ENCODE peak calls at places on chromosomes 2 and 18, in six cellular contexts. P is foreskin fibroblast, Y is GM23338, A is bronchial epithelial cell, T is psoas muscle, C is IMR-90. H is an unnamed sample.
A peak's percentile ranks its signal among the peaks of the same experiment; 100 is the strongest.

GRCh38 chr2:84904717-84905174 is 710 bp upstream of the TMSB10 start:
- DNase-seq in C (peak; percentile 55), A (peak; percentile 34), Y (peak; percentile 83), P (no peak), T (peak; percentile 72), H (no peak)

GRCh38 chr2:7419814-7420213 is 502.6 kb downstream of the RNF144A start:
- DNase-seq in C (no peak), T (no peak), Y (no peak), P (no peak), A (peak; percentile 12), H (no peak)

GRCh38 chr2:237154894-237155851 is 69.5 kb downstream of the COPS8 start:
- DNase-seq in P (no peak), A (no peak), C (no peak), T (no peak), Y (no peak), H (no peak)

GRCh38 chr18:62710417-62710816 is 4.9 kb upstream of the PHLPP1 start:
- DNase-seq in C (peak; percentile 33), P (peak; percentile 28), A (no peak), T (no peak), Y (no peak), H (no peak)

GRCh38 chr2:84170979-84171378 is 288.1 kb downstream of the SUCLG1 start:
- DNase-seq in Y (no peak), A (no peak), C (no peak), P (no peak), T (no peak), H (no peak)

GRCh38 chr2:223626713-223627112 is 24.6 kb upstream of the SCG2 start:
- DNase-seq in P (peak; percentile 55), A (peak; percentile 32), C (peak; percentile 75), T (no peak), Y (no peak), H (no peak)

GRCh38 chr2:10435427-10436204 is 12.5 kb downstream of the ODC1 start:
- DNase-seq in P (no peak), A (no peak), T (no peak), C (no peak), Y (no peak), H (no peak)

GRCh38 chr2:235268535-235268934 is 225.3 kb upstream of the AGAP1 start:
- DNase-seq in A (peak; percentile 10), C (peak; percentile 67), P (peak; percentile 14), Y (peak; percentile 22), T (no peak), H (no peak)

GRCh38 chr2:191560594-191560993 is 117.3 kb upstream of the NABP1 start:
- DNase-seq in P (no peak), Y (no peak), A (no peak), T (no peak), C (no peak), H (no peak)

GRCh38 chr2:65630643-65631042 is 198.2 kb upstream of the SPRED2 start:
- DNase-seq in A (peak; percentile 29), C (peak; percentile 77), P (peak; percentile 63), Y (no peak), T (no peak), H (no peak)

GRCh38 chr2:72579595-72580180 is 246.1 kb downstream of the EXOC6B start:
- DNase-seq in A (peak; percentile 53), C (peak; percentile 64), T (no peak), Y (peak; percentile 76), P (peak; percentile 16), H (no peak)

GRCh38 chr2:14632133-14632936 is at the start of gene LRATD1:
- DNase-seq in T (peak; percentile 83), P (peak; percentile 72), C (peak; percentile 55), Y (peak; percentile 97), A (peak; percentile 74), H (peak; percentile 93)

GRCh38 chr2:124633812-124634211 is 608.7 kb downstream of the CNTNAP5 start:
- DNase-seq in T (no peak), P (no peak), Y (no peak), A (no peak), C (no peak), H (no peak)

GRCh38 chr2:101430161-101430560 is 42.9 kb upstream of the CREG2 start:
- DNase-seq in A (no peak), P (no peak), C (no peak), Y (no peak), T (no peak), H (no peak)

GRCh38 chr2:11275910-11276309 is 68.5 kb downstream of the ROCK2 start:
- DNase-seq in P (no peak), A (no peak), C (no peak), T (no peak), Y (no peak), H (no peak)

GRCh38 chr18:53219853-53220252 is 879.9 kb downstream of the DCC start:
- DNase-seq in C (no peak), T (no peak), Y (peak; percentile 4), P (no peak), A (peak; percentile 8), H (no peak)

GRCh38 chr2:178241852-178242551 is 47.7 kb downstream of the OSBPL6 start:
- DNase-seq in C (peak; percentile 97), P (peak; percentile 83), T (no peak), Y (peak; percentile 35), A (peak; percentile 91), H (no peak)

GRCh38 chr18:35430721-35431441 is 53.7 kb upstream of the ZNF396 start:
- DNase-seq in C (no peak), Y (no peak), A (no peak), P (no peak), T (no peak), H (no peak)

GRCh38 chr2:98749053-98749450 is 18.1 kb upstream of the MGAT4A start:
- DNase-seq in Y (no peak), T (peak; percentile 33), A (peak; percentile 26), P (no peak), C (no peak), H (no peak)

GRCh38 chr2:174247474-174248186 is 702 bp downstream of the OLA1 start:
- DNase-seq in C (peak; percentile 18), P (no peak), T (no peak), A (peak; percentile 20), Y (peak; percentile 73), H (no peak)

GRCh38 chr18:60019463-60019840 is 119.7 kb downstream of the PMAIP1 start:
- DNase-seq in T (no peak), Y (no peak), P (peak; percentile 68), A (peak; percentile 75), C (peak; percentile 87), H (no peak)

GRCh38 chr2:207473203-207473865 is 56.4 kb upstream of the CREB1 start:
- DNase-seq in T (no peak), A (peak; percentile 81), Y (peak; percentile 83), P (peak; percentile 76), C (peak; percentile 88), H (no peak)

GRCh38 chr18:68734311-68734710 is 19.4 kb upstream of the TMX3 start:
- DNase-seq in P (no peak), Y (no peak), T (no peak), A (no peak), C (peak; percentile 59), H (no peak)

GRCh38 chr2:55779459-55780421 is 86.1 kb upstream of the PNPT1 start:
- DNase-seq in Y (no peak), C (peak; percentile 82), A (peak; percentile 99), P (peak; percentile 9), T (no peak), H (no peak)

GRCh38 chr18:9389706-9390105 is 55.1 kb downstream of the TWSG1 start:
- DNase-seq in T (no peak), A (no peak), P (no peak), C (no peak), Y (no peak), H (no peak)

DNA sequence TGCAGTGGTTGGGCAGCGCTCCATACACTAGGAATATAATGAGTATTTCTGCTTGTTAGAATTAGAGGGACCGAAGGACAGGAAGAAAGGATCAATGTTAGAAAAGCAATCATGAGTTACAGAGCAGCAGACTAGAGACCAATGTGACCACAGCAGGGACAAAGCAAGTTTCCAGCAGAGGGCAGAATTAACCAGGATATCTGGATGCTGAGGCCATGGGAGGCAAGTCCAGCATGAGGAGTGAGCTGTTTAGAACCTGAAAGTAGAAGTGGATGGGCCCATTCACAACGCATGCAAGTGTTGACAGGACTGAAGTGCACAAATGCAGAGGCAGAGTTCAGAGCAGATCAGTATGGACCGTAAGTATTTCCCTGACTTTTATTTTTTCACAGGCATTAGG is 910.4 kb upstream of the GYPC start:
- DNase-seq in P (no peak), Y (peak; percentile 73), A (peak; percentile 8), C (no peak), T (no peak), H (peak; percentile 18)
- TF ChIP-seq CTCF in P (no peak), Y (peak; percentile 84), A (no peak), C (no peak), T (no peak), H (peak; percentile 60)

DNA sequence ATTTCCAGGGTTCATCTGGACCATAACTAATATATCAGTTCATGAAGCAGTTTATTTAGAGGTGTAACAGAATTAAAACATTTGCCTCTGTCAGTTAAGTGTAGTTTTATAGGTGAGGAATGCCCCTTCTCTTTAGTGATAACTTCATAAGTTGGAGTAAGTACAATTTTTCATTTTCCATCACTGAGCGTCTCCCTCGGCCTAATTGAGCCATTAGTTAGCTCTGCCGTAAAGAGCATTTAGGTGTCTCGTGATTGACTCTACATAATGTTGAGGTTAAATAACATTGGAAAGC is 88.4 kb downstream of the UGGT1 start:
- DNase-seq in Y (no peak), A (no peak), C (no peak), P (no peak), T (no peak), H (no peak)
- TF ChIP-seq CTCF in Y (no peak), A (no peak), C (no peak), P (no peak), T (no peak), H (no peak)

DNA sequence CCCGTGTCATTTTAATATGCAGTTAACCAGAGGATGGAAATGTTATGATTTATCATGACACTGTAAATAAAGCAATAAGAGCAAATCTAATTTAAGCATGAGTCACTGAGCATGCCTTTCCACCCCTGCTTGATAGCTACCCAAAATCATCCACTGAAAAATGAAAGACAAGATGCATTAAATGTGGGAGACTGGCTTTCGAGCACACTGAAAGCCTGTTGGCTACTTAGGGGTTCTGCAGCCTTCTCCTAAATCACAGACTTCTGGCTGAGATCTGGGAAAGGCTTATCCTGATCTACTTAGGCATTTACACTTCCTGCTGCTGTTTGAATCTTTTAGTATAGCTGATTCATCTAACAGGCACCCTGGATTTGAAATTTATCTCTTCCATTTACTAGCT is 778.3 kb upstream of the CDH7 start:
- DNase-seq in Y (peak; percentile 27), T (no peak), A (peak; percentile 38), C (no peak), P (peak; percentile 3), H (no peak)
- TF ChIP-seq CTCF in Y (no peak), T (no peak), A (no peak), C (no peak), P (no peak), H (no peak)

DNA sequence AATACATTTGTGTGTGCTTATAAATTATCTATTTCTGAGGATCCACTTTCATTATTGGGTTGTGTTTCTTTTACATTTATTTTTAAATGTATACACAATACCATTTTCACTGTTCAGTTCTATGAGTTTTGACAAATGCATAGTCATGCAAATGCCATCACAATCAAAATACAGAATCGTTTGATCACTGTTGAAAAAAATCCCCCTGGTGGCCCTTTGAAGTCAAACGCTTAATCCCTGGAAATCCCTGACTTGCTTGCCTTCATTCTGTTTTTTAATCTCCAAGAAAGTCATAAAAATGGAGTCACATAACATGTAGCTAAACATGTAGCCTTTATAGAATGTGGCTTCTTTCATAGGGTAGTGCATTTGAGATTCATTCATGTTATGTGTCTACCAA is 173.3 kb downstream of the GALR1 start:
- DNase-seq in Y (peak; percentile 34), T (no peak), P (no peak), C (no peak), A (no peak), H (no peak)
- TF ChIP-seq CTCF in Y (peak; percentile 8), T (no peak), P (no peak), C (no peak), A (no peak), H (peak; percentile 41)